ENCODE peak calls at places on chromosomes 6 and 20, in nine cellular contexts. V is left ventricle myocardium inferior; P is WTC11; R is HFFc6; Z is type B pancreatic cell; U is CD8-positive, alpha-beta T cell; H is Peyer's patch; Y is transverse colon; M is GM23338. O is an unnamed sample.

GRCh38 chr6:27809939-27810767 is 102.0 kb downstream of the OR2B2 start:
- DNase-seq in V (peak), P (peak), R (peak), Z (no peak), U (peak), H (peak), Y (peak), M (peak), O (peak)

GRCh38 chr6:34730006-34730405 is 27.3 kb upstream of the SNRPC start:
- DNase-seq in V (no peak), P (no peak), R (no peak), Z (no peak), U (no peak), H (no peak), Y (no peak), M (no peak), O (no peak)

GRCh38 chr6:22892452-22892851 is 323.1 kb downstream of the HDGFL1 start:
- DNase-seq in V (no peak), P (no peak), R (peak), Z (no peak), U (no peak), H (no peak), Y (no peak), M (no peak), O (no peak)

GRCh38 chr6:155521719-155522118 is 66.1 kb upstream of the NOX3 start:
- DNase-seq in V (no peak), P (no peak), R (no peak), Z (no peak), U (no peak), H (no peak), Y (no peak), M (no peak), O (no peak)

GRCh38 chr6:63817492-63818050 is 182.0 kb downstream of the PHF3 start:
- DNase-seq in V (no peak), P (no peak), R (no peak), Z (no peak), U (no peak), H (no peak), Y (no peak), M (no peak), O (no peak)

GRCh38 chr20:21435576-21435975 is 38.2 kb upstream of the NKX2-4 start:
- DNase-seq in V (no peak), P (peak), R (no peak), Z (no peak), U (no peak), H (no peak), Y (no peak), M (peak), O (no peak)

GRCh38 chr20:59603727-59604608 is at the start of gene PHACTR3:
- DNase-seq in V (no peak), P (peak), R (no peak), Z (no peak), U (no peak), H (no peak), Y (no peak), M (peak), O (peak)

GRCh38 chr20:621115-621756 is 11.1 kb upstream of the TCF15 start:
- DNase-seq in V (no peak), P (no peak), R (peak), Z (no peak), U (no peak), H (no peak), Y (no peak), M (no peak), O (no peak)

GRCh38 chr6:170271771-170272314 is 19.0 kb downstream of the DLL1 start:
- DNase-seq in V (no peak), P (no peak), R (no peak), Z (no peak), U (peak), H (peak), Y (peak), M (no peak), O (no peak)

GRCh38 chr20:57326667-57327455 is 2.7 kb upstream of the SPO11 start:
- DNase-seq in V (no peak), P (peak), R (no peak), Z (peak), U (no peak), H (peak), Y (peak), M (peak), O (no peak)

GRCh38 chr6:111993342-111993741 is 60.6 kb upstream of the CCN6 start:
- DNase-seq in V (no peak), P (no peak), R (no peak), Z (no peak), U (no peak), H (no peak), Y (no peak), M (no peak), O (no peak)

GRCh38 chr6:25883991-25884390 is 9.9 kb upstream of the SLC17A3 start:
- DNase-seq in V (no peak), P (no peak), R (peak), Z (no peak), U (no peak), H (no peak), Y (no peak), M (no peak), O (no peak)

GRCh38 chr6:39416728-39417127 is 94.2 kb upstream of the KCNK16 start:
- DNase-seq in V (no peak), P (no peak), R (no peak), Z (no peak), U (no peak), H (no peak), Y (no peak), M (no peak), O (no peak)

GRCh38 chr6:103183831-103184411 is 1675.8 kb downstream of the HACE1 start:
- DNase-seq in V (no peak), P (peak), R (no peak), Z (no peak), U (no peak), H (no peak), Y (no peak), M (peak), O (no peak)

GRCh38 chr6:100237881-100238280 is 226.8 kb downstream of the SIM1 start:
- DNase-seq in V (no peak), P (no peak), R (no peak), Z (no peak), U (no peak), H (no peak), Y (no peak), M (no peak), O (no peak)

GRCh38 chr6:131182991-131183425 is 47.7 kb downstream of the AKAP7 start:
- DNase-seq in V (no peak), P (no peak), R (peak), Z (no peak), U (peak), H (peak), Y (no peak), M (peak), O (no peak)

DNA sequence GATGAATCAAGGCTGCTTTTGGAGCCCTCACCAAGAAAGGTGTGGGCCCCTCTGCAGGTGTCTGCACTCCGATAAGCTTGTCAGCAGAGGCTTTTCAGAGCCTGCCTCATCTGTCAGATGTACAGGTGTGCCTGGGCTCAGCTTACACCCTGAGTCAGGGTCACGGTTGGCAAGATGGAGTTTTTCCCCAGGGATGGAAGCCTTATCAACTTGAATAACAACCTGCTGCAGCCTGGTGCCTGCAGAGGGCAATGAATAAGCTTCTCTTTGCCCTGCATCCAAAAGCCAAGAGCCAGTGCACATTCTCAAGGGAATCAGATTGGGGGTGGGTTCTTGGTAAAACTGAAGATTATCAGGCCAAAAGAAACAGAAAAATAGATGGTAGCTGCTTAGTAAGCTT is 427.1 kb downstream of the CD83 start:
- DNase-seq in V (no peak), P (no peak), R (no peak), Z (no peak), U (no peak), H (no peak), Y (no peak), M (peak), O (no peak)
- TF ChIP-seq CTCF in V (no peak), P (no peak), R (no peak), Z (no peak), U (no peak), H (no peak), Y (no peak), M (no peak), O (no peak)

GRCh38 chr6:148743476-148743875 is 3.4 kb upstream of the UST start:
- DNase-seq in V (no peak), P (no peak), R (no peak), Z (no peak), U (no peak), H (no peak), Y (no peak), M (no peak), O (no peak)

GRCh38 chr6:148747493-148748160 is 797 bp downstream of the UST start:
- DNase-seq in V (peak), P (peak), R (no peak), Z (peak), U (peak), H (peak), Y (peak), M (peak), O (peak)

GRCh38 chr6:148745926-148746325 is 904 bp upstream of the UST start:
- DNase-seq in V (no peak), P (no peak), R (no peak), Z (no peak), U (no peak), H (no peak), Y (no peak), M (no peak), O (no peak)

GRCh38 chr6:148747145-148747492 is 289 bp downstream of the UST start:
- DNase-seq in V (peak), P (peak), R (peak), Z (peak), U (peak), H (peak), Y (peak), M (peak), O (no peak)

GRCh38 chr6:148746363-148747144 is at the start of gene UST:
- DNase-seq in V (peak), P (peak), R (peak), Z (peak), U (peak), H (peak), Y (peak), M (peak), O (peak)
- TF ChIP-seq CTCF in V (peak), P (no peak), R (peak), Z (peak), U (peak), H (peak), Y (peak), M (peak), O (peak)

GRCh38 chr6:51542466-51542865 is 544.9 kb downstream of the PKHD1 start:
- DNase-seq in V (no peak), P (no peak), R (no peak), Z (no peak), U (no peak), H (no peak), Y (no peak), M (no peak), O (no peak)

GRCh38 chr6:51536728-51537127 is 550.7 kb downstream of the PKHD1 start:
- DNase-seq in V (no peak), P (no peak), R (no peak), Z (no peak), U (no peak), H (no peak), Y (no peak), M (no peak), O (no peak)

GRCh38 chr6:51541847-51542246 is 545.6 kb downstream of the PKHD1 start:
- DNase-seq in V (no peak), P (no peak), R (no peak), Z (no peak), U (no peak), H (no peak), Y (no peak), M (no peak), O (peak)
- TF ChIP-seq CTCF in V (no peak), P (no peak), R (no peak), Z (peak), U (no peak), H (no peak), Y (no peak), M (no peak), O (peak)

GRCh38 chr6:12482386-12482785 is 192.2 kb downstream of the EDN1 start:
- DNase-seq in V (no peak), P (no peak), R (no peak), Z (no peak), U (no peak), H (no peak), Y (no peak), M (peak), O (no peak)
- TF ChIP-seq CTCF in V (no peak), P (no peak), R (peak), Z (peak), U (no peak), H (no peak), Y (no peak), M (peak), O (peak)